ENCODE peak calls at places on chromosomes 2 and 18, in nine cellular contexts. F is OCI-LY7, D is mesenchymal stem cell, A is SK-N-SH, U is mammary epithelial cell, O is GM12878, Q is IMR-90, Z is PC-3, J is astrocyte. C is an unnamed sample.

GRCh38 chr2:70938580-70938938 is 2.9 kb downstream of the ATP6V1B1 start:
- DNase-seq in F (no peak), D (no peak), A (no peak), U (no peak), O (no peak), Q (no peak), Z (no peak), J (no peak), C (no peak)

GRCh38 chr2:71605173-71605641 is 151.8 kb downstream of the DYSF start:
- DNase-seq in F (no peak), D (no peak), A (no peak), U (no peak), O (no peak), Q (no peak), Z (no peak), J (no peak), C (peak; percentile 52)

GRCh38 chr18:44804033-44804432 is 123.3 kb downstream of the SETBP1 start:
- DNase-seq in F (no peak), D (peak; percentile 67), A (no peak), U (no peak), O (no peak), Q (no peak), Z (no peak), J (no peak), C (no peak)

GRCh38 chr18:48136544-48137353 is 206.3 kb upstream of the SMAD2 start:
- DNase-seq in F (no peak), D (no peak), A (peak; percentile 86), U (no peak), O (no peak), Q (no peak), Z (no peak), J (no peak), C (peak; percentile 86)

GRCh38 chr18:75244914-75245313 is 34.3 kb downstream of the TSHZ1 start:
- DNase-seq in F (no peak), D (no peak), A (peak; percentile 60), U (no peak), O (no peak), Q (no peak), Z (no peak), J (no peak), C (no peak)

GRCh38 chr2:232321156-232321816 is 57.3 kb upstream of the ALPP start:
- DNase-seq in F (no peak), D (no peak), A (no peak), U (no peak), O (no peak), Q (no peak), Z (no peak), J (no peak), C (no peak)

GRCh38 chr2:128523490-128523889 is 204.8 kb upstream of the HS6ST1 start:
- DNase-seq in F (no peak), D (no peak), A (no peak), U (no peak), O (no peak), Q (no peak), Z (no peak), J (no peak), C (no peak)

GRCh38 chr2:95071856-95072255 is 46.3 kb downstream of the MAL start:
- DNase-seq in F (no peak), D (no peak), A (no peak), U (no peak), O (no peak), Q (no peak), Z (no peak), J (no peak), C (no peak)

GRCh38 chr2:5187283-5187682 is 504.9 kb upstream of the SOX11 start:
- DNase-seq in F (no peak), D (no peak), A (no peak), U (no peak), O (no peak), Q (no peak), Z (peak; percentile 10), J (no peak), C (no peak)
- H3K9me3 ChIP-seq in F (no peaks in the 10 kb centered on the region), D (peaks cover 30% of the 10 kb centered on the region), A (peaks cover 3% of the 10 kb centered on the region), U (no peaks in the 10 kb centered on the region), O (no peaks in the 10 kb centered on the region), Q (peaks cover 9% of the 10 kb centered on the region), Z (peaks cover 17% of the 10 kb centered on the region), J (no peaks in the 10 kb centered on the region), C (no peaks in the 10 kb centered on the region)

DNA sequence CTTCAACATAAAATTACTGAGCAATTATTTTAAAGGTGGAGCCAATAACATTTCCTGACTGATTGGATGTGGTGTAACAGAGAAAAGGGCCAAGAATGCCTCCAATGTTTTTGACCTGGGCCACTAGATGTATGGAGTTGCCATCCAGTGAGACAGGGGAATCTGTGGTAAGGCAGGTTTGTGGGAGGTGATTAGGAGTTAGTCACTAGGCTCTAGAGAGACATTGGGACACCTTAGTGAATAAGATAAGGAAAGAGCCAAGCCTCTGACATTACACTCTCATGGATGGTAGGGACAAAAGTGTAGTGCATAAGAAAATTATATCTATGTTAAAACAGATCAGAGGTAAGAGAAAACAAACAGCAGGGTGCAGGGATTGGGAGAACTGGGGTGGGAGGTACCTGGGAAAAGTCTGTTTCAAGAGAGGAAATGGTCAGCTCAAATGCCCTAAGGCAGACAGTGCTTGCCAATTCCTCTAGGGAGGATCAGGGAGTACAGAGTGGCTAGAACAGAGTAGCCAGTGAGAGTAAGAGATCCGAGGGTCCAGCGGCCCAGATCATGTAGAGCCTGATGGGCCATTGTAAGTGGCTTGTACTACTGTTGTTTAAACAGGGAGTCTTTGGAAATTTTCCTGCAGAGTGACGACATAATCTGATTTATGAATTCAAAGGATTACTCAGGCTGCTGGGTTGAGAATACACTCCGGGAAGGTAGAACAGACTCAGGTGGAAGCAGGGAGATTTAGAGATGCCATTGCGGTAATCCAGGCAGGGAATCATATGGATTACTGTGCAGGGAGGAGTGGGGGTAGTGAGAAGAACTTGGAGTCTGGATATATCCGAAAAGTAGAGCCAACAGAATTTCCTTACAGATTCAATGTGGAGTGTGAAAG is 45.7 kb upstream of the CUL3 start:
- DNase-seq in F (no peak), D (peak; percentile 16), A (no peak), U (peak; percentile 34), O (no peak), Q (no peak), Z (peak; percentile 36), J (no peak), C (no peak)
- H2AFZ ChIP-seq in F (no peak overlapping the region), D (no peak overlapping the region), A (no peak overlapping the region), U (no peak overlapping the region), O (no peak overlapping the region), Q (no peak overlapping the region), Z (no peak overlapping the region), J (no peak overlapping the region), C (no peak overlapping the region)

DNA sequence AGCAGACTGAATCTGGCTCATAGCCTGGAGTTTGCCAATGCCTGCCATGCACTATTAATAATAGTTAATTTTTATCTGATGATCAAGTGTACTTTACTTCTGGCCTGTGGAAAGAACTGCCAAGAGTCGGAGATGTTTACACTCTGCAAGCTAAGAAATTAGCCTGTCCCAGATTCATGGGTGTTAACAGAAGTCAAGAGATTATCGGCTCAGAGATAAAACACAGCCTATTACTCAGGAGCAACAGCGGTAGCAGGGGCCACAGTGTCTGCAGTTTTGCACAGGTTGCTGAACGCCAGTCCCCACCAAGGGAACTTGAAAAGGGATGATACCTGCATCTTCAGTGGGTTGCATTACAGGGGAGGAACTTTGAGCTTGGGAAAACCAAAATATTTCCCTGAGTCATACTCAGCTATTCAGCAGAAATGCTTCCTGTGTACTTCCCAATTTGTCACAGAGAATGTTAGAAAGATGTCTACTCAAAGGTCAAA is 4.3 kb upstream of the ADI1 start:
- DNase-seq in F (no peak), D (peak; percentile 37), A (peak; percentile 31), U (peak; percentile 11), O (no peak), Q (peak; percentile 49), Z (peak; percentile 75), J (peak; percentile 61), C (peak; percentile 91)
- H3K4me3 ChIP-seq in F (no peak overlapping the region), D (no peak overlapping the region), A (no peak overlapping the region), U (no peak overlapping the region), O (no peak overlapping the region), Q (no peak overlapping the region), Z (peak overlapping the region; percentile 38), J (no peak overlapping the region), C (no peak overlapping the region)

DNA sequence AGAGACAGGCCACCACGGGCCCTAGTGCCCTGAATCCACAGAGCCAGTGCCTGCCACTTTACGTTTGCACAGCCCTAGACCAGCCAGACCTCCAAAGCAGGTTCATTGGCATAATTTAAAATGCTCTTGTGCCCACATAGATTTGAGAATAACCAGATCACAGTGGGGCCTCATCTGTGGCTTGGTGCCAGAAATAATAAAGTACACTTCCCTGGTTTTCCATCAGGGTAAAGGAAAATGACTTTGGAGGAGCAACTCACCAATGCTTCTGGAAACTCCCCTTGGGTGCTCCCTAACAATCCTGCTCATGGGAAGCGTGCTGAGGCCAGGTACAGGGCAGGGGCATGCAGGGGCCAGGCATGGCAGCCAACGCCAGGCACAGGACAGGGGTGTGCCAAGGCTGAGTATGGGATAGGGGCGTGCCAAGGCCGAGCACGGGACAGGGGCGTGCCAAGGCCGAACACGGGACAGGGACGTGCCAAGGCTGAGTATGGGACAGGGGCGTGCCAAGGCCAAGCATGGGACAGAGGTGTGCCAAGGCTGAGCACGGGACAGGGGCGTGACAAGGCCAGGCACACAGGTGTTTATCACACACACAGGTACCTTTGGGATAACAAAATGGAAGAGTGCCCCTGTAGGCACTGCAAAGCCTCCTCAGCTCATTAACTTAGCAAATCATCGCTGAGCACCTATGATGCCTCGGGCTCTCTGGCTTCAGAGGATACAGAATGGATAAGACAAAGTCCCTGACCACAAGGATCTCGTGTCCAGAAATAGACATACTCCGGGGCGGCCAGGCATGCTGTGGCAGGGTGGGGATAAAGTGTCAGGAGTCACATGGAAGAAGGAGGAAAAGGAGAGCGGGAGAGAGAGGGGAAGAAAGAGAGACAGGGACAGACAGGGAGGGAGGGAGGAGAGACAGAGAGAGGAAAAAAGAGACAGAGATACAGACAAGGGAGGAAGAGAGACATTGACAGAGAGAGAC is 334.7 kb downstream of the EIPR1 start:
- DNase-seq in F (no peak), D (no peak), A (peak; percentile 92), U (no peak), O (no peak), Q (no peak), Z (no peak), J (no peak), C (no peak)
- H3K9me3 ChIP-seq in F (no peaks in the 10 kb centered on the region), D (peaks cover 2% of the 10 kb centered on the region), A (no peaks in the 10 kb centered on the region), U (peaks cover 32% of the 10 kb centered on the region), O (no peaks in the 10 kb centered on the region), Q (peaks cover 66% of the 10 kb centered on the region), Z (no peaks in the 10 kb centered on the region), J (peaks cover 14% of the 10 kb centered on the region), C (no peaks in the 10 kb centered on the region)

GRCh38 chr2:201466050-201466660 is 14.6 kb downstream of the STRADB start:
- DNase-seq in F (no peak), D (peak; percentile 72), A (no peak), U (peak; percentile 53), O (no peak), Q (peak; percentile 90), Z (peak; percentile 80), J (peak; percentile 79), C (peak; percentile 86)
- H2AFZ ChIP-seq in F (no peak overlapping the region), D (no peak overlapping the region), A (peak overlapping the region; percentile 14), U (no peak overlapping the region), O (no peak overlapping the region), Q (no peak overlapping the region), Z (peak overlapping the region; percentile 69), J (no peak overlapping the region), C (peak overlapping the region; percentile 40)

GRCh38 chr18:80148316-80149199 is 39.5 kb downstream of the ADNP2 start:
- DNase-seq in F (no peak), D (no peak), A (no peak), U (peak; percentile 26), O (no peak), Q (no peak), Z (no peak), J (peak; percentile 14), C (no peak)
- H3K4me3 ChIP-seq in F (no peak overlapping the region), D (no peak overlapping the region), A (peak overlapping the region; percentile 63), U (peak overlapping the region; percentile 78), O (peak overlapping the region; percentile 72), Q (peak overlapping the region; percentile 69), Z (peak overlapping the region; percentile 83), J (peak overlapping the region; percentile 79), C (peak overlapping the region; percentile 83)